ENCODE peak calls at places on chromosome 7, in eight cellular contexts. K is left lung, L is heart left ventricle, E is astrocyte, G is lower lobe of right lung, B is cardiac muscle cell, O is prostate gland, N is upper lobe of right lung. A is an unnamed sample.

GRCh38 chr7:1968397-1969111 is 264.2 kb downstream of the MAD1L1 start:
- DNase-seq in O (no peak), G (peak; percentile 38), L (no peak), B (no peak), E (no peak), N (peak; percentile 49), K (peak; percentile 62), A (no peak)

GRCh38 chr7:134197342-134197741 is 70.2 kb downstream of the LRGUK start:
- DNase-seq in N (no peak), O (no peak), B (no peak), L (no peak), K (no peak), E (no peak), G (no peak), A (no peak)

GRCh38 chr7:27108390-27109127 is 6.1 kb upstream of the HOXA2 start:
- DNase-seq in G (peak; percentile 54), L (no peak), O (no peak), B (no peak), N (no peak), K (peak; percentile 82), E (peak; percentile 84), A (no peak)

GRCh38 chr7:137932881-137933269 is 69.0 kb downstream of the CREB3L2 start:
- DNase-seq in N (no peak), G (no peak), E (peak; percentile 63), L (no peak), K (no peak), O (no peak), B (peak; percentile 37), A (peak; percentile 69)

GRCh38 chr7:119270045-119270464 is 1002.9 kb upstream of the KCND2 start:
- DNase-seq in E (peak; percentile 25), L (no peak), K (no peak), G (peak; percentile 51), O (no peak), B (peak; percentile 83), N (peak; percentile 59), A (peak; percentile 55)

GRCh38 chr7:24756545-24756988 is 697 bp downstream of the GSDME start:
- DNase-seq in N (no peak), E (no peak), B (no peak), G (no peak), L (no peak), K (no peak), O (no peak), A (peak; percentile 28)

GRCh38 chr7:91264083-91264923 is at the start of gene FZD1:
- DNase-seq in B (peak; percentile 99), O (peak; percentile 98), G (peak; percentile 97), L (peak; percentile 98), N (peak; percentile 98), K (peak; percentile 97), E (peak; percentile 98), A (peak; percentile 97)

GRCh38 chr7:240128-240676 is 47.8 kb downstream of the FAM20C start:
- DNase-seq in N (no peak), L (no peak), K (no peak), O (no peak), G (no peak), E (no peak), B (no peak), A (no peak)

GRCh38 chr7:94395141-94396041 is 696 bp downstream of the COL1A2 start:
- DNase-seq in G (no peak), N (no peak), K (no peak), L (no peak), B (peak; percentile 93), O (peak; percentile 33), E (peak; percentile 70), A (peak; percentile 79)

GRCh38 chr7:83359108-83359507 is 196.4 kb upstream of the PCLO start:
- DNase-seq in L (no peak), N (no peak), G (no peak), K (no peak), E (no peak), B (no peak), O (no peak), A (no peak)

GRCh38 chr7:129458171-129458570 is 23.9 kb downstream of the STRIP2 start:
- DNase-seq in B (no peak), N (no peak), G (no peak), E (no peak), L (no peak), K (no peak), O (no peak), A (no peak)

GRCh38 chr7:137903382-137904169 is 56.8 kb upstream of the DGKI start:
- DNase-seq in O (peak; percentile 68), K (no peak), B (peak; percentile 80), L (peak; percentile 46), N (no peak), E (peak; percentile 55), G (no peak), A (peak; percentile 51)

GRCh38 chr7:76020031-76020714 is 25.8 kb upstream of the TMEM120A start:
- DNase-seq in O (peak; percentile 62), K (peak; percentile 92), B (peak; percentile 73), G (peak; percentile 82), E (peak; percentile 6), L (peak; percentile 80), N (peak; percentile 82), A (peak; percentile 85)

GRCh38 chr7:116601426-116601825 is 70.6 kb upstream of the MET start:
- DNase-seq in K (no peak), E (no peak), B (no peak), G (no peak), L (no peak), N (no peak), O (no peak), A (no peak)

GRCh38 chr7:46257766-46258448 is 336.8 kb upstream of the IGFBP3 start:
- DNase-seq in N (no peak), L (no peak), G (no peak), O (no peak), K (no peak), B (peak; percentile 81), E (peak; percentile 90), A (no peak)

GRCh38 chr7:38105874-38106483 is 72.1 kb upstream of the STARD3NL start:
- DNase-seq in L (no peak), E (peak; percentile 35), N (no peak), K (no peak), O (peak; percentile 29), B (peak; percentile 67), G (no peak), A (no peak)

GRCh38 chr7:155190608-155191536 is 106.8 kb upstream of the INSIG1 start:
- DNase-seq in L (no peak), G (peak; percentile 72), B (peak; percentile 39), O (peak; percentile 40), N (no peak), E (no peak), K (peak; percentile 95), A (no peak)

GRCh38 chr7:151115121-151115835 is 29.0 kb downstream of the AGAP3 start:
- DNase-seq in N (no peak), K (peak; percentile 79), B (peak; percentile 44), E (no peak), O (no peak), G (peak; percentile 50), L (no peak), A (no peak)

GRCh38 chr7:141875453-141875852 is 34.2 kb upstream of the PRSS37 start:
- DNase-seq in G (no peak), K (no peak), O (no peak), E (no peak), B (no peak), L (no peak), N (no peak), A (no peak)
- H3K4me3 ChIP-seq in G (no peak overlapping the region), K (no peak overlapping the region), O (no peak overlapping the region), E (no peak overlapping the region), B (no peak overlapping the region), L (no peak overlapping the region), N (no peak overlapping the region), A (no peak overlapping the region)

DNA sequence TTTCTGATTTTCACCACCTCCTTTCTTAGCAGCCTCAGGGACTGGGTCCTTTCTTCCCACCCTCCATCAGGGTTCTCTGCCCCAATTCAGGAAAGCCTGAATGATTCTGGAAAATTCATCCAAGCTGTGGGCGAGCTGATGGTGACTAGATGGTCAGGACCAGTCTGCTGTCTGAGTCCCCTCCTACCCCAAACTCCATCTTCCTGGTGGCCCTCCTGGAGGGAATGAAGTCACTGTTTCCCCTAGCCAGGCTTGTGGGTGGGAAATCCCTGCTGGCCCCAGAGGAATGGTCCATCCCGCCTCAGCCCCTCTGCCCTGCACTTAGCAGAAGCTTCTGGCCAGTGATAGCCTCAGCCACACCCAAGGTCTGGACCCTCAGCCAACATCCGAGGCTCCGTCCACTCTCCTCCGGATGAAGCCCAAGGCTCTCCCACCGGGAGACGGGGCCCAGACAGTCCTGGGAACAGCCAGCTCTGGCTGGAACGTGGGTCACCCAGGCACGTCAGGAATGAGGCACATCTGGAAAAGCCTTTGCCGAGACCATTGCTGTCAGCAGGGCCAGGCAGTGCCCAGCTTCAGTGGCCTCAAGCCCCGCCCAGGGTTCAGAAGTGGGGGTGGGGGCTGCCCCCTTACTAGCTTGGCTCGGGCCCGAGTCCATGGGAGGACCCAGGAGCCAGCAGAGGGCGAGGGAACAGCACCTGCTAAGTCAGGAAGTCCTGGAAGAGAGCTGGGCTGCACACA is 4.0 kb upstream of the AQP1 start:
- DNase-seq in L (peak; percentile 57), K (peak; percentile 75), E (no peak), N (no peak), O (no peak), B (no peak), G (no peak), A (no peak)
- H3K4me1 ChIP-seq in L (peaks cover 79% of the 10 kb centered on the region), K (peaks cover 62% of the 10 kb centered on the region), E (peaks cover 9% of the 10 kb centered on the region), N (peaks cover 62% of the 10 kb centered on the region), O (no peaks in the 10 kb centered on the region), B (peaks cover 19% of the 10 kb centered on the region), G (peaks cover 77% of the 10 kb centered on the region), A (no peaks in the 10 kb centered on the region)

GRCh38 chr7:50781894-50782293 is 802 bp downstream of the GRB10 start:
- DNase-seq in G (no peak), N (no peak), B (no peak), E (no peak), K (no peak), L (no peak), O (no peak), A (no peak)

GRCh38 chr7:50781371-50781770 is 1.3 kb downstream of the GRB10 start:
- DNase-seq in L (no peak), E (no peak), N (no peak), G (no peak), O (peak; percentile 26), K (no peak), B (no peak), A (no peak)

GRCh38 chr7:50783304-50783703 is 608 bp upstream of the GRB10 start:
- DNase-seq in E (no peak), L (no peak), K (no peak), B (no peak), O (no peak), N (no peak), G (no peak), A (no peak)

GRCh38 chr7:50783801-50784507 is 1.3 kb upstream of the GRB10 start:
- DNase-seq in E (peak; percentile 48), K (no peak), B (no peak), L (no peak), G (no peak), N (no peak), O (no peak), A (no peak)

GRCh38 chr7:50782376-50783208 is at the start of gene GRB10:
- DNase-seq in N (peak; percentile 72), O (no peak), G (peak; percentile 51), K (peak; percentile 86), E (no peak), L (peak; percentile 50), B (peak; percentile 35), A (peak; percentile 72)
- TF ChIP-seq CTCF in N (peak; percentile 6), O (peak; percentile 39), G (no peak), K (no peak), E (no peak), L (peak; percentile 52), B (no peak), A (no peak)

DNA sequence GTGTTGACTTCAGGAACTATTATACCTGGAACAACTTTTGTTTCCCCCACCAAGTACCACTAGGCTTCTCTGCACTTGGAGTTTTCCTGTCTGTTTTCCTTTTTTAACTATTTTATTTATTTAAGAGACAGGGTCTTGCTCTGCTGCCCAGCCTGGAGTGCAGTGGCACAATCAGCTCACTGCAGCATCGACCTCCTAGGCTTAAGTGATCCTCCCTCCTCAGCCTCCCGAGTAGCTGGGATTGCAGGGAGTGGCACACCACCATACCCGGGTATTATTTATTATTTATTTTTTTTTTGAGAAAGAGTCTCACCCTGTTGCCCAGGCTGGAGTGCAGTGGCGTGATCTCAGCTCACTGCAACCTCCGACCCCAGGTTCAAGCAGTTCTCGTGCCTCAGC is 2.1 kb upstream of the GIGYF1 start:
- DNase-seq in E (no peak), O (no peak), N (no peak), K (peak; percentile 7), L (no peak), G (no peak), B (no peak), A (no peak)
- H3K4me3 ChIP-seq in E (no peak overlapping the region), O (no peak overlapping the region), N (no peak overlapping the region), K (no peak overlapping the region), L (no peak overlapping the region), G (no peak overlapping the region), B (no peak overlapping the region), A (no peak overlapping the region)